ENCODE peak calls at places on chromosome 9, in seven cellular contexts. One of them, this sample, is unnamed.
A peak's percentile ranks its signal among the peaks of the same experiment; 100 is the strongest.

GRCh38 chr9:133135193-133135745 is 14.2 kb upstream of the RALGDS start:
- DNase-seq in mesenchymal stem cell: peak; percentile 75
- DNase-seq in fibroblast of lung: peak; percentile 94
- DNase-seq in PC-3: peak; percentile 97
- DNase-seq in hepatocyte: no peak
- DNase-seq in HepG2: no peak
- DNase-seq in OCI-LY7: no peak
- DNase-seq in this sample: peak; percentile 99

GRCh38 chr9:113705306-113705937 is 170.7 kb upstream of the ZNF618 start:
- DNase-seq in mesenchymal stem cell: no peak
- DNase-seq in fibroblast of lung: no peak
- DNase-seq in PC-3: no peak
- DNase-seq in hepatocyte: no peak
- DNase-seq in HepG2: no peak
- DNase-seq in OCI-LY7: no peak
- DNase-seq in this sample: no peak

GRCh38 chr9:77455312-77455927 is 192.7 kb downstream of the GNA14 start:
- DNase-seq in mesenchymal stem cell: peak; percentile 43
- DNase-seq in fibroblast of lung: no peak
- DNase-seq in PC-3: peak; percentile 70
- DNase-seq in hepatocyte: peak; percentile 36
- DNase-seq in HepG2: peak; percentile 33
- DNase-seq in OCI-LY7: peak; percentile 39
- DNase-seq in this sample: no peak

GRCh38 chr9:133419005-133419404 is 1.2 kb upstream of the REXO4 start:
- DNase-seq in mesenchymal stem cell: no peak
- DNase-seq in fibroblast of lung: no peak
- DNase-seq in PC-3: no peak
- DNase-seq in hepatocyte: peak; percentile 40
- DNase-seq in HepG2: no peak
- DNase-seq in OCI-LY7: no peak
- DNase-seq in this sample: peak; percentile 41

GRCh38 chr9:104868687-104869404 is 59.1 kb downstream of the ABCA1 start:
- DNase-seq in mesenchymal stem cell: peak; percentile 93
- DNase-seq in fibroblast of lung: peak; percentile 95
- DNase-seq in PC-3: peak; percentile 60
- DNase-seq in hepatocyte: peak; percentile 84
- DNase-seq in HepG2: no peak
- DNase-seq in OCI-LY7: peak; percentile 73
- DNase-seq in this sample: peak; percentile 97

GRCh38 chr9:6354072-6354686 is 26.0 kb downstream of the TPD52L3 start:
- DNase-seq in mesenchymal stem cell: peak; percentile 75
- DNase-seq in fibroblast of lung: peak; percentile 65
- DNase-seq in PC-3: peak; percentile 54
- DNase-seq in hepatocyte: peak; percentile 71
- DNase-seq in HepG2: peak; percentile 61
- DNase-seq in OCI-LY7: peak; percentile 76
- DNase-seq in this sample: peak; percentile 85

GRCh38 chr9:123414921-123415592 is 59.1 kb downstream of the CRB2 start:
- DNase-seq in mesenchymal stem cell: no peak
- DNase-seq in fibroblast of lung: no peak
- DNase-seq in PC-3: no peak
- DNase-seq in hepatocyte: no peak
- DNase-seq in HepG2: no peak
- DNase-seq in OCI-LY7: no peak
- DNase-seq in this sample: no peak

GRCh38 chr9:18865542-18865941 is 167.5 kb downstream of the SAXO1 start:
- DNase-seq in mesenchymal stem cell: no peak
- DNase-seq in fibroblast of lung: peak; percentile 70
- DNase-seq in PC-3: no peak
- DNase-seq in hepatocyte: no peak
- DNase-seq in HepG2: no peak
- DNase-seq in OCI-LY7: no peak
- DNase-seq in this sample: no peak

GRCh38 chr9:134662143-134662876 is 20.7 kb downstream of the COL5A1 start:
- DNase-seq in mesenchymal stem cell: peak; percentile 98
- DNase-seq in fibroblast of lung: peak; percentile 91
- DNase-seq in PC-3: peak; percentile 60
- DNase-seq in hepatocyte: peak; percentile 80
- DNase-seq in HepG2: no peak
- DNase-seq in OCI-LY7: no peak
- DNase-seq in this sample: peak; percentile 94

GRCh38 chr9:81473708-81474107 is 215.6 kb downstream of the TLE1 start:
- DNase-seq in mesenchymal stem cell: no peak
- DNase-seq in fibroblast of lung: peak; percentile 39
- DNase-seq in PC-3: no peak
- DNase-seq in hepatocyte: no peak
- DNase-seq in HepG2: no peak
- DNase-seq in OCI-LY7: no peak
- DNase-seq in this sample: no peak

GRCh38 chr9:3497406-3497805 is 28.4 kb downstream of the RFX3 start:
- DNase-seq in mesenchymal stem cell: peak; percentile 50
- DNase-seq in fibroblast of lung: peak; percentile 81
- DNase-seq in PC-3: no peak
- DNase-seq in hepatocyte: no peak
- DNase-seq in HepG2: no peak
- DNase-seq in OCI-LY7: no peak
- DNase-seq in this sample: peak; percentile 60

GRCh38 chr9:69513291-69513690 is 158.9 kb downstream of the APBA1 start:
- DNase-seq in mesenchymal stem cell: no peak
- DNase-seq in fibroblast of lung: no peak
- DNase-seq in PC-3: no peak
- DNase-seq in hepatocyte: no peak
- DNase-seq in HepG2: no peak
- DNase-seq in OCI-LY7: no peak
- DNase-seq in this sample: no peak

GRCh38 chr9:37337301-37337905 is 85.1 kb upstream of the GRHPR start:
- DNase-seq in mesenchymal stem cell: no peak
- DNase-seq in fibroblast of lung: no peak
- DNase-seq in PC-3: no peak
- DNase-seq in hepatocyte: no peak
- DNase-seq in HepG2: no peak
- DNase-seq in OCI-LY7: peak; percentile 64
- DNase-seq in this sample: no peak

GRCh38 chr9:92749934-92750315 is 14.7 kb downstream of the BICD2 start:
- DNase-seq in mesenchymal stem cell: peak; percentile 47
- DNase-seq in fibroblast of lung: peak; percentile 26
- DNase-seq in PC-3: no peak
- DNase-seq in hepatocyte: no peak
- DNase-seq in HepG2: no peak
- DNase-seq in OCI-LY7: no peak
- DNase-seq in this sample: peak; percentile 83

GRCh38 chr9:96441798-96442445 is 8.0 kb upstream of the HABP4 start:
- DNase-seq in mesenchymal stem cell: peak; percentile 24
- DNase-seq in fibroblast of lung: no peak
- DNase-seq in PC-3: peak; percentile 59
- DNase-seq in hepatocyte: peak; percentile 44
- DNase-seq in HepG2: peak; percentile 68
- DNase-seq in OCI-LY7: peak; percentile 60
- DNase-seq in this sample: peak; percentile 37

GRCh38 chr9:77132991-77133390 is 44.3 kb upstream of the VPS13A start:
- DNase-seq in mesenchymal stem cell: no peak
- DNase-seq in fibroblast of lung: peak; percentile 6
- DNase-seq in PC-3: no peak
- DNase-seq in hepatocyte: no peak
- DNase-seq in HepG2: no peak
- DNase-seq in OCI-LY7: no peak
- DNase-seq in this sample: no peak

GRCh38 chr9:114163517-114163924 is 8.2 kb downstream of the COL27A1 start:
- DNase-seq in mesenchymal stem cell: peak; percentile 92
- DNase-seq in fibroblast of lung: peak; percentile 78
- DNase-seq in PC-3: no peak
- DNase-seq in hepatocyte: peak; percentile 91
- DNase-seq in HepG2: peak; percentile 45
- DNase-seq in OCI-LY7: no peak
- DNase-seq in this sample: peak; percentile 91

GRCh38 chr9:34513567-34514214 is 9.1 kb downstream of the ENHO start:
- DNase-seq in mesenchymal stem cell: no peak
- DNase-seq in fibroblast of lung: peak; percentile 25
- DNase-seq in PC-3: peak; percentile 2
- DNase-seq in hepatocyte: peak; percentile 18
- DNase-seq in HepG2: no peak
- DNase-seq in OCI-LY7: peak; percentile 13
- DNase-seq in this sample: peak; percentile 90

GRCh38 chr9:108838017-108838416 is 17.8 kb downstream of the ACTL7B start:
- DNase-seq in mesenchymal stem cell: peak; percentile 7
- DNase-seq in fibroblast of lung: no peak
- DNase-seq in PC-3: peak; percentile 93
- DNase-seq in hepatocyte: no peak
- DNase-seq in HepG2: peak; percentile 39
- DNase-seq in OCI-LY7: no peak
- DNase-seq in this sample: no peak

GRCh38 chr9:108837530-108837929 is 18.3 kb downstream of the ACTL7B start:
- DNase-seq in mesenchymal stem cell: no peak
- DNase-seq in fibroblast of lung: no peak
- DNase-seq in PC-3: peak; percentile 79
- DNase-seq in hepatocyte: no peak
- DNase-seq in HepG2: no peak
- DNase-seq in OCI-LY7: no peak
- DNase-seq in this sample: no peak

GRCh38 chr9:108844391-108844790 is 11.4 kb downstream of the ACTL7B start:
- DNase-seq in mesenchymal stem cell: no peak
- DNase-seq in fibroblast of lung: no peak
- DNase-seq in PC-3: no peak
- DNase-seq in hepatocyte: no peak
- DNase-seq in HepG2: no peak
- DNase-seq in OCI-LY7: no peak
- DNase-seq in this sample: no peak

GRCh38 chr9:108844856-108845255 is 10.9 kb downstream of the ACTL7B start:
- DNase-seq in mesenchymal stem cell: no peak
- DNase-seq in fibroblast of lung: no peak
- DNase-seq in PC-3: no peak
- DNase-seq in hepatocyte: no peak
- DNase-seq in HepG2: no peak
- DNase-seq in OCI-LY7: no peak
- DNase-seq in this sample: no peak

GRCh38 chr9:108842610-108843295 is 13.0 kb downstream of the ACTL7B start:
- DNase-seq in mesenchymal stem cell: no peak
- DNase-seq in fibroblast of lung: no peak
- DNase-seq in PC-3: no peak
- DNase-seq in hepatocyte: no peak
- DNase-seq in HepG2: no peak
- DNase-seq in OCI-LY7: no peak
- DNase-seq in this sample: no peak
- H2AFZ ChIP-seq in mesenchymal stem cell: no peak overlapping the region
- H2AFZ ChIP-seq in fibroblast of lung: no peak overlapping the region
- H2AFZ ChIP-seq in PC-3: no peak overlapping the region
- H2AFZ ChIP-seq in hepatocyte: no peak overlapping the region
- H2AFZ ChIP-seq in HepG2: no peak overlapping the region
- H2AFZ ChIP-seq in OCI-LY7: no peak overlapping the region
- H2AFZ ChIP-seq in this sample: no peak overlapping the region

GRCh38 chr9:121599186-121599871 is 52.1 kb upstream of the DAB2IP start:
- DNase-seq in mesenchymal stem cell: peak; percentile 57
- DNase-seq in fibroblast of lung: peak; percentile 47
- DNase-seq in PC-3: peak; percentile 85
- DNase-seq in hepatocyte: peak; percentile 89
- DNase-seq in HepG2: peak; percentile 64
- DNase-seq in OCI-LY7: no peak
- DNase-seq in this sample: peak; percentile 95
- H2AFZ ChIP-seq in mesenchymal stem cell: no peak overlapping the region
- H2AFZ ChIP-seq in fibroblast of lung: no peak overlapping the region
- H2AFZ ChIP-seq in PC-3: peak overlapping the region; percentile 89
- H2AFZ ChIP-seq in hepatocyte: peak overlapping the region; percentile 80
- H2AFZ ChIP-seq in HepG2: no peak overlapping the region
- H2AFZ ChIP-seq in OCI-LY7: no peak overlapping the region
- H2AFZ ChIP-seq in this sample: peak overlapping the region; percentile 22

GRCh38 chr9:137479892-137480685 is 21.0 kb upstream of the NSMF start:
- DNase-seq in mesenchymal stem cell: no peak
- DNase-seq in fibroblast of lung: no peak
- DNase-seq in PC-3: no peak
- DNase-seq in hepatocyte: no peak
- DNase-seq in HepG2: no peak
- DNase-seq in OCI-LY7: no peak
- DNase-seq in this sample: peak; percentile 75

GRCh38 chr9:137480686-137481683 is 21.9 kb upstream of the NSMF start:
- DNase-seq in mesenchymal stem cell: no peak
- DNase-seq in fibroblast of lung: no peak
- DNase-seq in PC-3: no peak
- DNase-seq in hepatocyte: no peak
- DNase-seq in HepG2: no peak
- DNase-seq in OCI-LY7: no peak
- DNase-seq in this sample: peak; percentile 66

GRCh38 chr9:137479315-137479861 is 20.3 kb upstream of the NSMF start:
- DNase-seq in mesenchymal stem cell: peak; percentile 40
- DNase-seq in fibroblast of lung: no peak
- DNase-seq in PC-3: no peak
- DNase-seq in hepatocyte: no peak
- DNase-seq in HepG2: no peak
- DNase-seq in OCI-LY7: no peak
- DNase-seq in this sample: peak; percentile 75

GRCh38 chr9:137484551-137485315 is 25.6 kb upstream of the NSMF start:
- DNase-seq in mesenchymal stem cell: no peak
- DNase-seq in fibroblast of lung: no peak
- DNase-seq in PC-3: no peak
- DNase-seq in hepatocyte: no peak
- DNase-seq in HepG2: no peak
- DNase-seq in OCI-LY7: no peak
- DNase-seq in this sample: peak; percentile 70

GRCh38 chr9:137482094-137482781 is 23.1 kb upstream of the NSMF start:
- DNase-seq in mesenchymal stem cell: peak; percentile 94
- DNase-seq in fibroblast of lung: peak; percentile 83
- DNase-seq in PC-3: peak; percentile 94
- DNase-seq in hepatocyte: peak; percentile 58
- DNase-seq in HepG2: peak; percentile 31
- DNase-seq in OCI-LY7: no peak
- DNase-seq in this sample: peak; percentile 99
- H2AFZ ChIP-seq in mesenchymal stem cell: peak overlapping the region; percentile 59
- H2AFZ ChIP-seq in fibroblast of lung: no peak overlapping the region
- H2AFZ ChIP-seq in PC-3: no peak overlapping the region
- H2AFZ ChIP-seq in hepatocyte: no peak overlapping the region
- H2AFZ ChIP-seq in HepG2: no peak overlapping the region
- H2AFZ ChIP-seq in OCI-LY7: no peak overlapping the region
- H2AFZ ChIP-seq in this sample: peak overlapping the region; percentile 49

DNA sequence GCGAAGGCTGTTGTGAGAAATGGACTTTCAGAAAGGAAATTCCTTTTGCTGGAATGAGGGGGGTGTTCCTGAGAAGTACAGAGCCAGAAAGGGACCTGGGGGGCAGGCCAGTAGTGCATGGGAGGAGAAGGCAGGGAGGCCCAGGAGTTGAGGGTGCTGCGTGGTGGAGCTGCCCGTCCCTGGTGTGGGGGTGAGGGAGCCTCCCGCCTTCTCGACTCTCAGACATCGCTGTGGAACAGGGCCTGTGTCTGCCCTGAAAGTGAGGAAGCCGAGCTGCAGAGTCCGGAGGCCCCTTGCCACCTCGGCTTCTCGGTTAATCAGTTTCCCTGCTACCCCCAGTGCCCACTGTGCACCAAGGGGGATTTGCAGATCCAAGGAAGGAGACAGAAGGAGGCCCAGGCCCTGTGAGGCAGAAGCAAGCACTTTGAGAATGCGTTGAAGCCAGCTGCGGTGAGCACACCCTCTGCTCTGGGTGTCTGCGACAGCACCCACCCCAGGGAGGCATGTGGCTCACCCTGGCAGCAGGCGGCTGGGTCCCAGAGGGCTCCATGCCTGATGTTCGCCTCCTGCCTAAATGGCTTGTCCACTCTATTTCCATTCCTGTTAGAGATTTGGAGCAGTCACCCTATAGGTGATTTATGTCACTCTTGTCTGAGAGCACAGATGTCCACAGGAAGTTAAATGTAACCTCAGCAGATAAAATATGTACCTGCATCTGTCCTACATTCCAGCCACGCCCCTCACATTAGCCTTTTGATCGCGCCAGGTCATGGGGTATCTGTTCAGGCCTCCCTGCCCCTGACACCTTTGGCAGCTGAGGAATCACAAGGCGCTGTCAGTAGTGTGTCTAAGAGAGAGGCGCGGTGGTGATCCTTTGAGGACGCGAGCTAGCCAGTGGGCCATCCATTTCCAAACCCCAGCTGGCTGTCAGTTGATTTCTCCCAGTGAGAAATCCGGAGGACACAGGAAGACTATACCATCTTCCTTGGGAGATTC is 28.3 kb downstream of the PTGES2 start:
- DNase-seq in mesenchymal stem cell: no peak
- DNase-seq in fibroblast of lung: peak; percentile 66
- DNase-seq in PC-3: no peak
- DNase-seq in hepatocyte: peak; percentile 48
- DNase-seq in HepG2: no peak
- DNase-seq in OCI-LY7: no peak
- DNase-seq in this sample: peak; percentile 95
- H2AFZ ChIP-seq in mesenchymal stem cell: no peak overlapping the region
- H2AFZ ChIP-seq in fibroblast of lung: no peak overlapping the region
- H2AFZ ChIP-seq in PC-3: peak overlapping the region; percentile 27
- H2AFZ ChIP-seq in hepatocyte: no peak overlapping the region
- H2AFZ ChIP-seq in HepG2: no peak overlapping the region
- H2AFZ ChIP-seq in OCI-LY7: no peak overlapping the region
- H2AFZ ChIP-seq in this sample: peak overlapping the region; percentile 19

This sample was measured in osteoblast.